ENCODE peak calls at places on chromosomes 3 and 15, in nine cellular contexts. O is K562, Q is kidney epithelial cell, W is HepG2, R is tibial artery, B is sigmoid colon, D is neural progenitor cell, I is psoas muscle, P is GM23338. F is an unnamed sample.

GRCh38 chr15:85837011-85837433 is 42.3 kb upstream of the KLHL25 start:
- DNase-seq in O (no peak), Q (no peak), W (peak; percentile 84), R (no peak), B (no peak), D (no peak), I (no peak), P (no peak), F (peak; percentile 78)

GRCh38 chr3:115217678-115218451 is 70.8 kb upstream of the ZBTB20 start:
- DNase-seq in O (no peak), Q (peak; percentile 10), W (peak; percentile 32), R (no peak), B (no peak), D (peak; percentile 70), I (no peak), P (peak; percentile 76), F (peak; percentile 75)

GRCh38 chr3:61772439-61772838 is 211.1 kb downstream of the PTPRG start:
- DNase-seq in O (no peak), Q (no peak), W (no peak), R (no peak), B (no peak), D (no peak), I (no peak), P (no peak), F (no peak)

GRCh38 chr3:55286695-55287094 is 200.4 kb downstream of the WNT5A start:
- DNase-seq in O (no peak), Q (no peak), W (no peak), R (no peak), B (no peak), D (no peak), I (no peak), P (no peak), F (no peak)

GRCh38 chr3:149879872-149880271 is 66.9 kb downstream of the RNF13 start:
- DNase-seq in O (peak; percentile 6), Q (peak; percentile 28), W (peak; percentile 24), R (peak; percentile 69), B (peak; percentile 71), D (peak; percentile 64), I (peak; percentile 61), P (peak; percentile 82), F (peak; percentile 69)

GRCh38 chr3:10426346-10427233 is 78.8 kb downstream of the ATP2B2 start:
- DNase-seq in O (no peak), Q (no peak), W (no peak), R (no peak), B (no peak), D (no peak), I (no peak), P (no peak), F (no peak)

GRCh38 chr3:139909836-139910235 is 25.1 kb upstream of the CLSTN2 start:
- DNase-seq in O (no peak), Q (no peak), W (no peak), R (no peak), B (no peak), D (peak; percentile 11), I (no peak), P (no peak), F (no peak)

GRCh38 chr3:121496841-121497240 is 48.9 kb downstream of the POLQ start:
- DNase-seq in O (no peak), Q (no peak), W (no peak), R (no peak), B (no peak), D (no peak), I (no peak), P (no peak), F (no peak)

GRCh38 chr3:193843447-193844301 is 250.7 kb downstream of the OPA1 start:
- DNase-seq in O (peak; percentile 75), Q (no peak), W (peak; percentile 70), R (no peak), B (no peak), D (no peak), I (no peak), P (no peak), F (peak; percentile 81)

GRCh38 chr15:39580117-39580629 is 706 bp upstream of the THBS1 start:
- DNase-seq in O (peak; percentile 81), Q (peak; percentile 44), W (peak; percentile 81), R (peak; percentile 98), B (peak; percentile 97), D (peak; percentile 94), I (peak; percentile 94), P (peak; percentile 94), F (peak; percentile 95)

GRCh38 chr15:61659571-61660190 is 400.6 kb downstream of the VPS13C start:
- DNase-seq in O (no peak), Q (no peak), W (no peak), R (no peak), B (no peak), D (no peak), I (no peak), P (no peak), F (no peak)

GRCh38 chr15:85781099-85781498 is 13.6 kb downstream of the KLHL25 start:
- DNase-seq in O (no peak), Q (no peak), W (peak; percentile 96), R (no peak), B (no peak), D (no peak), I (no peak), P (no peak), F (no peak)

GRCh38 chr3:40576431-40576830 is 51.7 kb downstream of the ZNF621 start:
- DNase-seq in O (no peak), Q (no peak), W (no peak), R (no peak), B (no peak), D (no peak), I (no peak), P (no peak), F (no peak)

DNA sequence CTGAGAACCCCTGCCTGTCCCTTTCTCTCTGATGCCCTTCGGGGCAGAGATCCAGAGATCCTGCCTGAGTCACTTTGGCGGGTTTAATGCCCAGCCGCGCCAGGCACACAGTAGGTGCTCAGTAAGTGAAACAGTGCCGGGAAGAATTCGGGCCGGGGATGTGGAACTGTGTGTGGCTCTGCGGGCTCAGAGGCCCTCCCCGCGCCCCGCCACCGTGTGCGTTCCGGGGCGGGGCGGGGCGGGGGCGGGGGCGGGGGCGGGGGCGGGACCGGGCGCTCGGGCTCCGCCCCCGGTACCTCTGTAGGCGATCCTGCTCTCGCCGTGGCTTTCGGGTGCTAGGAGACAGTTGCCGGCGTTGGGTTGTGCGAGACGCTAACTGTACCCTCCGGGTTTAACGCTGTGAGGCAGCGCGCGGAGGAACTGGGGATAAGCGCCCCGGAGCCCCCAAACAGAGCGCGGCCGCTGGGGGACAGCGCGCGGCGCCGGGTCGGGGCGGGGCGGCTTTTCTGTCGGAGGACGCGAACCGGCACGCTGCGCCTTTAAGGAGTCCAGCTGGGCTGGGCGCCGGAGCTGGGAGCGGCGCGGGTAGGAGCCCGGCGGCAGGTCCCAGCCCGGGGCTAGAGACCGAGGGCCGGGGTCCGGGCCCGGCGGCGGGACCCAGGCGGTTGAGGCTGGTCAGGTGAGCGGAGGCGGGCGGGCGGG is at the start of gene ABHD6:
- DNase-seq in O (peak; percentile 85), Q (no peak), W (peak; percentile 40), R (peak; percentile 85), B (peak; percentile 89), D (peak; percentile 90), I (peak; percentile 79), P (peak; percentile 83), F (peak; percentile 89)
- TF ChIP-seq CTCF in O (peak; percentile 38), Q (no peak), W (peak; percentile 76), R (no peak), B (no peak), D (peak; percentile 52), I (no peak), P (peak; percentile 44), F (peak; percentile 52)

GRCh38 chr3:5278666-5279065 is 91.2 kb downstream of the EDEM1 start:
- DNase-seq in O (no peak), Q (no peak), W (no peak), R (no peak), B (no peak), D (no peak), I (no peak), P (no peak), F (no peak)

GRCh38 chr3:5275529-5275928 is 88.0 kb downstream of the EDEM1 start:
- DNase-seq in O (no peak), Q (no peak), W (no peak), R (no peak), B (no peak), D (no peak), I (no peak), P (no peak), F (no peak)

GRCh38 chr3:5277612-5278236 is 90.2 kb downstream of the EDEM1 start:
- DNase-seq in O (no peak), Q (no peak), W (no peak), R (no peak), B (no peak), D (no peak), I (no peak), P (no peak), F (no peak)

GRCh38 chr3:5274116-5274515 is 86.6 kb downstream of the EDEM1 start:
- DNase-seq in O (no peak), Q (no peak), W (no peak), R (no peak), B (no peak), D (no peak), I (no peak), P (no peak), F (no peak)

DNA sequence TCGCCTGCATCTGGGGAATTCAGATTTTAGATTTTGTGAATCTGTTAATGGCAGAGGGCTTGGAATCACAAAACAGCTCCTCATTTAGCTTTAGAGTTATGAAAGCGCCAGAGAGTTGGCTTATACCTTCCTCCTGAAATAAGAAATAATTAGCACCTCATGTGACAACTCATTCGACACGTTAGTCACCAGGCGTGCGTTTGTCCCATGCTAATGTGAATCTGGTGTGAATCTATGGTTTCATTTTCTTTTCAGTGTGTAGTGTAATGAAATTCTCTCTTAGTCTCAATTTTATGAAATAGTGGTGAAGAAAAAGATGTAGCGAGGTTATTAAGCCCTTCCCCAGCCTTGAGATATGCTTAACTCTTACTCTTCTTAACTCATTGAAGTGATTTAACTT is 89.4 kb downstream of the EDEM1 start:
- DNase-seq in O (no peak), Q (no peak), W (no peak), R (no peak), B (no peak), D (no peak), I (no peak), P (no peak), F (no peak)
- H3K36me3 ChIP-seq in O (no peaks in the 10 kb centered on the region), Q (no peaks in the 10 kb centered on the region), W (no peaks in the 10 kb centered on the region), R (no peaks in the 10 kb centered on the region), B (no peaks in the 10 kb centered on the region), D (peaks cover 1% of the 10 kb centered on the region), I (no peaks in the 10 kb centered on the region), P (no peaks in the 10 kb centered on the region), F (no peaks in the 10 kb centered on the region)

GRCh38 chr15:57364282-57365007 is 11.9 kb upstream of the CGNL1 start:
- DNase-seq in O (no peak), Q (no peak), W (peak; percentile 15), R (no peak), B (peak; percentile 37), D (peak; percentile 57), I (no peak), P (peak; percentile 83), F (no peak)
- TF ChIP-seq CTCF in O (peak; percentile 8), Q (peak; percentile 31), W (peak; percentile 32), R (no peak), B (no peak), D (peak; percentile 50), I (no peak), P (peak; percentile 44), F (peak; percentile 31)

DNA sequence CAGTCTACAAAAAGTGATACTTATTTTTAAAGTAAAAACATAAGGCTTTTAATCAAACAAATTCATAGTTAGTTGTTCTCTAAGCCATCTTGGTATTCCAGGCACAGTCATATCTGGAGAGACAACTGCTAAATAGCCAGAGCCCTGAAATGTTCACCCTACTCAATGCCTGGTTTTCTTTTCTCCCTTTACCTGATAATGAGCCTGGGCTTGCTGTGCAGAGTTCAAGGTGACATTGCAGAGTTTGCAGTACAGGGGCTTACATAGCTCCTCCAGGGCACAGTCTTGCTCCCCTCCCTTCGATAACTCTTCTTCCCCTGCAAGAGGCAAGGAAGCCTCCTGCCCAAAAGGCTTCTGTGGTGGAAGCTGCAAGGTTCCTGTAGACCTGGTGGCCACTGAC is 4.3 kb downstream of the ZMAT3 start:
- DNase-seq in O (no peak), Q (no peak), W (peak; percentile 15), R (no peak), B (no peak), D (no peak), I (no peak), P (no peak), F (no peak)
- H3K36me3 ChIP-seq in O (peaks cover 18% of the 10 kb centered on the region), Q (peaks cover 1% of the 10 kb centered on the region), W (peaks cover 20% of the 10 kb centered on the region), R (peaks cover 13% of the 10 kb centered on the region), B (peaks cover 12% of the 10 kb centered on the region), D (no peaks in the 10 kb centered on the region), I (no peaks in the 10 kb centered on the region), P (no peaks in the 10 kb centered on the region), F (no peaks in the 10 kb centered on the region)

F was measured in hepatocyte.